ENCODE peak calls at places on chromosomes 11 and 22, in four cellular contexts. One of them, this sample, is unnamed.

GRCh38 chr22:49969751-49970527 is 9.4 kb downstream of the PIM3 start:
- DNase-seq in GM12878: no peak
- DNase-seq in HL-60: no peak
- DNase-seq in K562: no peak
- DNase-seq in this sample: no peak

GRCh38 chr22:23569291-23569690 is 10.8 kb downstream of the IGLL1 start:
- DNase-seq in GM12878: no peak
- DNase-seq in HL-60: no peak
- DNase-seq in K562: no peak
- DNase-seq in this sample: no peak

GRCh38 chr11:10407055-10407454 is 48.0 kb upstream of the AMPD3 start:
- DNase-seq in GM12878: no peak
- DNase-seq in HL-60: peak; percentile 44
- DNase-seq in K562: no peak
- DNase-seq in this sample: no peak

GRCh38 chr11:1772270-1773130 is 8.8 kb upstream of the CTSD start:
- DNase-seq in GM12878: no peak
- DNase-seq in HL-60: peak; percentile 98
- DNase-seq in K562: peak; percentile 97
- DNase-seq in this sample: peak; percentile 46

GRCh38 chr11:77171885-77172665 is 44.0 kb downstream of the MYO7A start:
- DNase-seq in GM12878: no peak
- DNase-seq in HL-60: no peak
- DNase-seq in K562: peak; percentile 77
- DNase-seq in this sample: no peak

GRCh38 chr11:96906521-96906920 is 516.7 kb downstream of the JRKL start:
- DNase-seq in GM12878: no peak
- DNase-seq in HL-60: no peak
- DNase-seq in K562: no peak
- DNase-seq in this sample: no peak

GRCh38 chr11:72227316-72228228 is 3.0 kb downstream of the INPPL1 start:
- DNase-seq in GM12878: no peak
- DNase-seq in HL-60: no peak
- DNase-seq in K562: no peak
- DNase-seq in this sample: no peak

GRCh38 chr22:25197335-25197734 is 2.3 kb upstream of the CRYBB3 start:
- DNase-seq in GM12878: no peak
- DNase-seq in HL-60: no peak
- DNase-seq in K562: no peak
- DNase-seq in this sample: no peak

GRCh38 chr11:11660351-11660750 is 38.5 kb upstream of the GALNT18 start:
- DNase-seq in GM12878: no peak
- DNase-seq in HL-60: no peak
- DNase-seq in K562: no peak
- DNase-seq in this sample: no peak

GRCh38 chr11:31442086-31442485 is 67.3 kb downstream of the IMMP1L start:
- DNase-seq in GM12878: no peak
- DNase-seq in HL-60: no peak
- DNase-seq in K562: no peak
- DNase-seq in this sample: no peak

GRCh38 chr11:456533-456932 is 6.5 kb downstream of the PTDSS2 start:
- DNase-seq in GM12878: no peak
- DNase-seq in HL-60: no peak
- DNase-seq in K562: no peak
- DNase-seq in this sample: peak; percentile 68

GRCh38 chr11:120109531-120109930 is 28.4 kb downstream of the TRIM29 start:
- DNase-seq in GM12878: no peak
- DNase-seq in HL-60: no peak
- DNase-seq in K562: no peak
- DNase-seq in this sample: no peak

GRCh38 chr22:41603873-41604332 is 14.3 kb upstream of the PMM1 start:
- DNase-seq in GM12878: peak; percentile 91
- DNase-seq in HL-60: no peak
- DNase-seq in K562: peak; percentile 56
- DNase-seq in this sample: peak; percentile 54

GRCh38 chr11:120424185-120424969 is 87.2 kb upstream of the GRIK4 start:
- DNase-seq in GM12878: no peak
- DNase-seq in HL-60: no peak
- DNase-seq in K562: no peak
- DNase-seq in this sample: no peak

GRCh38 chr11:77148963-77149715 is 21.1 kb downstream of the MYO7A start:
- DNase-seq in GM12878: no peak
- DNase-seq in HL-60: no peak
- DNase-seq in K562: no peak
- DNase-seq in this sample: no peak

GRCh38 chr11:47856186-47856585 is 8.0 kb upstream of the NUP160 start:
- DNase-seq in GM12878: no peak
- DNase-seq in HL-60: no peak
- DNase-seq in K562: no peak
- DNase-seq in this sample: no peak

GRCh38 chr11:95585752-95586077 is 203.9 kb downstream of the FAM76B start:
- DNase-seq in GM12878: no peak
- DNase-seq in HL-60: no peak
- DNase-seq in K562: no peak
- DNase-seq in this sample: no peak

GRCh38 chr11:27313157-27313821 is 49.7 kb downstream of the CCDC34 start:
- DNase-seq in GM12878: no peak
- DNase-seq in HL-60: no peak
- DNase-seq in K562: no peak
- DNase-seq in this sample: no peak

GRCh38 chr11:89437317-89437716 is 53.9 kb downstream of the NOX4 start:
- DNase-seq in GM12878: no peak
- DNase-seq in HL-60: no peak
- DNase-seq in K562: no peak
- DNase-seq in this sample: no peak

GRCh38 chr11:96798445-96798844 is 408.6 kb downstream of the JRKL start:
- DNase-seq in GM12878: no peak
- DNase-seq in HL-60: no peak
- DNase-seq in K562: no peak
- DNase-seq in this sample: no peak

GRCh38 chr11:62245271-62245753 is 3.3 kb downstream of the SCGB1D2 start:
- DNase-seq in GM12878: no peak
- DNase-seq in HL-60: peak; percentile 5
- DNase-seq in K562: peak; percentile 38
- DNase-seq in this sample: no peak

GRCh38 chr11:73326929-73327811 is 19.1 kb downstream of the ARHGEF17 start:
- DNase-seq in GM12878: peak; percentile 73
- DNase-seq in HL-60: peak; percentile 43
- DNase-seq in K562: no peak
- DNase-seq in this sample: no peak

GRCh38 chr22:42271906-42272305 is 1.5 kb upstream of the TCF20 start:
- DNase-seq in GM12878: no peak
- DNase-seq in HL-60: no peak
- DNase-seq in K562: no peak
- DNase-seq in this sample: no peak

GRCh38 chr11:46050065-46050464 is 71.2 kb downstream of the PHF21A start:
- DNase-seq in GM12878: no peak
- DNase-seq in HL-60: no peak
- DNase-seq in K562: no peak
- DNase-seq in this sample: no peak

GRCh38 chr11:120137611-120138521 is at the start of gene TRIM29:
- DNase-seq in GM12878: no peak
- DNase-seq in HL-60: no peak
- DNase-seq in K562: no peak
- DNase-seq in this sample: peak; percentile 8

GRCh38 chr11:101444164-101444563 is 139.6 kb downstream of the TRPC6 start:
- DNase-seq in GM12878: no peak
- DNase-seq in HL-60: no peak
- DNase-seq in K562: no peak
- DNase-seq in this sample: no peak

GRCh38 chr22:20509344-20510047 is 2.1 kb downstream of the MED15 start:
- DNase-seq in GM12878: no peak
- DNase-seq in HL-60: peak; percentile 82
- DNase-seq in K562: peak; percentile 87
- DNase-seq in this sample: no peak

GRCh38 chr22:26576026-26576680 is 13.8 kb downstream of the TPST2 start:
- DNase-seq in GM12878: no peak
- DNase-seq in HL-60: no peak
- DNase-seq in K562: no peak
- DNase-seq in this sample: no peak

GRCh38 chr11:132987936-132988335 is 544.4 kb downstream of the OPCML start:
- DNase-seq in GM12878: no peak
- DNase-seq in HL-60: no peak
- DNase-seq in K562: no peak
- DNase-seq in this sample: no peak

GRCh38 chr11:102157219-102157618 is 47.0 kb downstream of the YAP1 start:
- DNase-seq in GM12878: no peak
- DNase-seq in HL-60: no peak
- DNase-seq in K562: no peak
- DNase-seq in this sample: no peak

GRCh38 chr11:34395916-34396555 is 38.2 kb upstream of the ABTB2 start:
- DNase-seq in GM12878: no peak
- DNase-seq in HL-60: no peak
- DNase-seq in K562: no peak
- DNase-seq in this sample: no peak
- TF ChIP-seq SPI1 in GM12878: no peak
- TF ChIP-seq SPI1 in HL-60: no peak
- TF ChIP-seq SPI1 in K562: no peak
- TF ChIP-seq SPI1 in this sample: no peak

GRCh38 chr11:2800655-2801531 is 84.7 kb downstream of the CDKN1C start:
- DNase-seq in GM12878: no peak
- DNase-seq in HL-60: no peak
- DNase-seq in K562: no peak
- DNase-seq in this sample: no peak
- TF ChIP-seq SPI1 in GM12878: no peak
- TF ChIP-seq SPI1 in HL-60: no peak
- TF ChIP-seq SPI1 in K562: no peak
- TF ChIP-seq SPI1 in this sample: no peak

GRCh38 chr11:116981216-116981887 is 116.9 kb downstream of the SIK3 start:
- DNase-seq in GM12878: no peak
- DNase-seq in HL-60: peak; percentile 61
- DNase-seq in K562: no peak
- DNase-seq in this sample: no peak

GRCh38 chr11:116980136-116980793 is 118.0 kb downstream of the SIK3 start:
- DNase-seq in GM12878: peak; percentile 71
- DNase-seq in HL-60: no peak
- DNase-seq in K562: no peak
- DNase-seq in this sample: peak; percentile 24

GRCh38 chr11:116984589-116984988 is 113.6 kb downstream of the SIK3 start:
- DNase-seq in GM12878: no peak
- DNase-seq in HL-60: peak; percentile 77
- DNase-seq in K562: no peak
- DNase-seq in this sample: no peak

GRCh38 chr11:116986521-116987105 is 111.6 kb downstream of the SIK3 start:
- DNase-seq in GM12878: peak; percentile 64
- DNase-seq in HL-60: peak; percentile 49
- DNase-seq in K562: no peak
- DNase-seq in this sample: no peak

GRCh38 chr11:116984186-116984585 is 114.0 kb downstream of the SIK3 start:
- DNase-seq in GM12878: no peak
- DNase-seq in HL-60: no peak
- DNase-seq in K562: no peak
- DNase-seq in this sample: no peak
- TF ChIP-seq SPI1 in GM12878: no peak
- TF ChIP-seq SPI1 in HL-60: no peak
- TF ChIP-seq SPI1 in K562: no peak
- TF ChIP-seq SPI1 in this sample: no peak

DNA sequence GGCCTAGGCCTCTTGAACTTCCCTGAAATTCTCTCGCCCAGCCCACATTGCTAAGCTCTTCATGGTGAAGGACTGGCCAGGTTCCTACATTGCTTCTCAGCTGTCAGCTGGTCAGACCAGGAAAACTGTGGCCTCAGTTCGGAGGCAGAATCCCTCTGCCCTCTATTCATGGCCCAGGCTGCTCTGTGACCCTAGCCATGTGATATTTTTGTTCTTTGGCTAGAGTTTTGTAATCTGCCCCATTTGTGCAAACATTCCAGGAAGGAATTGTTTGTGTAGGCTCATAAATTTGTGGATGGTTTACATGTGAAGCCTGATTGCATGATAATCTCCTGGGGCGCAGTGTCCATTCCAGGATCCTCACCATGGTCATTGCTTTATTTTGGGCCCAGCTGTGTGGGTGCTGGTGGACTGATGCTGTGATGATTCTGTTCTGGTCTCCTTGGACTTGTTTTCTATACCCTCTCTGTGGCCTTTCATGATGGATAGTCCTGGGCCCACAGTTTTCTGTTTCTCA is 149.1 kb upstream of the E2F8 start:
- DNase-seq in GM12878: no peak
- DNase-seq in HL-60: no peak
- DNase-seq in K562: no peak
- DNase-seq in this sample: no peak
- TF ChIP-seq SPI1 in GM12878: no peak
- TF ChIP-seq SPI1 in HL-60: no peak
- TF ChIP-seq SPI1 in K562: no peak
- TF ChIP-seq SPI1 in this sample: no peak

GRCh38 chr11:17410606-17411379 is 22.3 kb upstream of the KCNJ11 start:
- DNase-seq in GM12878: no peak
- DNase-seq in HL-60: no peak
- DNase-seq in K562: no peak
- DNase-seq in this sample: no peak
- TF ChIP-seq SPI1 in GM12878: no peak
- TF ChIP-seq SPI1 in HL-60: no peak
- TF ChIP-seq SPI1 in K562: no peak
- TF ChIP-seq SPI1 in this sample: no peak

GRCh38 chr11:83600656-83601055 is 314.5 kb upstream of the CCDC90B start:
- DNase-seq in GM12878: no peak
- DNase-seq in HL-60: no peak
- DNase-seq in K562: no peak
- DNase-seq in this sample: no peak
- TF ChIP-seq SPI1 in GM12878: no peak
- TF ChIP-seq SPI1 in HL-60: no peak
- TF ChIP-seq SPI1 in K562: no peak
- TF ChIP-seq SPI1 in this sample: no peak

DNA sequence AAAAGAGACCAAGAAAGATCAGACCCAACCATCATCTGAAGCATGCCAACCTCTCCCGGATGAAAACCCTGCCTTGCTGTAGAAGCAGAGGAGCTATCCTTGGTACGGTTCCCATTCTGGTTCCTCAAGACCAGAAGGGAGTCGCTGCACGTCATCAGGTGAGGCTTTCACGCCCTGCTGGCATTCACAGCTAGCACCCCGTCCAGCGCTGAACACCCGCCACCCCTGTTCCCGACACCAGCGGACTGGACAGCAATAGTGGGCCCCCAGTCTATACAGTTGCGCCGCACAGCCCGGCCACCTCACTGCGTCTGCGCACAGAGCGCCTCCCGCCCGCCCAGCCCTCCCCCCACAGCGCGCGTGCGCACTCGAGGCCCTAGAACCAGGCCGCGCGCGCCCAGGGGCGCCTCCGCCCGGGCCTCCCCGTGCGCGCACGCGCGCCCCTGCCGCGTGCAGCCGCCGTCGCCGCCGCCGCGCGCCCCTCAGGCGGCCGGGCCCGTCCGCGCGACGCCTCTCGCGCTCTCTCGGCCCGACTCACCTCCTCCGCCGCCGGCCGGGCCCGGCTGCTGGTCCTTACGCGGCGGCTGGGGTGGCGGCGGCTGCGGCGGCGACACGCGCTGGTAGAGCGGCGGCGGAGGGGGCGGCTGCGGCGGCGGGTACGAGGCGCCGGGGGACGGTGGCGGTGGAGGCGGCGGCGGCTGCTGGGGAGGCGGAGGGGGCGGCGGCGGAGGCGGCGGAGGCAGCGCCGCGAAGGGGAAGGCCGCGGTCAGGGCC is 706 bp downstream of the SF1 start:
- DNase-seq in GM12878: no peak
- DNase-seq in HL-60: peak; percentile 72
- DNase-seq in K562: peak; percentile 94
- DNase-seq in this sample: peak; percentile 79
- TF ChIP-seq SPI1 in GM12878: no peak
- TF ChIP-seq SPI1 in HL-60: no peak
- TF ChIP-seq SPI1 in K562: no peak
- TF ChIP-seq SPI1 in this sample: no peak